ENCODE peak calls at places on chromosomes 2 and 18, in five cellular contexts. E, D, V, P and O are unnamed samples.

GRCh38 chr2:220891405-220891804 is 680.7 kb downstream of the EPHA4 start:
- DNase-seq in E (peak), D (no peak), V (no peak), P (peak), O (peak)

GRCh38 chr2:205835982-205836381 is 153.7 kb downstream of the NRP2 start:
- DNase-seq in E (no peak), D (no peak), V (no peak), P (no peak), O (peak)

GRCh38 chr18:48529796-48530195 is 9.0 kb upstream of the CTIF start:
- DNase-seq in E (peak), D (no peak), V (no peak), P (no peak), O (no peak)

GRCh38 chr2:234081970-234082822 is 31.7 kb downstream of the SPP2 start:
- DNase-seq in E (no peak), D (no peak), V (peak), P (no peak), O (no peak)

GRCh38 chr2:17813742-17814458 is 2.4 kb upstream of the MSGN1 start:
- DNase-seq in E (peak), D (peak), V (no peak), P (no peak), O (no peak)

GRCh38 chr2:219836647-219837177 is 209.3 kb downstream of the SLC4A3 start:
- DNase-seq in E (peak), D (no peak), V (no peak), P (no peak), O (no peak)

GRCh38 chr18:25651553-25651952 is 299.6 kb upstream of the ZNF521 start:
- DNase-seq in E (no peak), D (no peak), V (no peak), P (no peak), O (no peak)

GRCh38 chr18:2169656-2170055 is 401.6 kb downstream of the METTL4 start:
- DNase-seq in E (no peak), D (no peak), V (no peak), P (no peak), O (no peak)

GRCh38 chr2:192236136-192236535 is 41.4 kb upstream of the TMEFF2 start:
- DNase-seq in E (no peak), D (no peak), V (no peak), P (no peak), O (no peak)